ENCODE peak calls at places on chromosomes 2 and 18, in seven cellular contexts. One of them, this sample, is unnamed.

GRCh38 chr2:64025741-64026140 is 6.5 kb upstream of the VPS54 start:
- DNase-seq in colonic mucosa: no peak
- DNase-seq in CD8-positive, alpha-beta T cell: no peak
- DNase-seq in aorta: no peak
- DNase-seq in right atrium auricular region: no peak
- DNase-seq in left ventricle myocardium inferior: no peak
- DNase-seq in lower lobe of right lung: no peak
- DNase-seq in this sample: no peak

GRCh38 chr2:136985044-136985443 is 219.7 kb downstream of the THSD7B start:
- DNase-seq in right atrium auricular region: no peak
- DNase-seq in CD8-positive, alpha-beta T cell: no peak
- DNase-seq in lower lobe of right lung: no peak
- DNase-seq in colonic mucosa: peak; percentile 18
- DNase-seq in aorta: no peak
- DNase-seq in left ventricle myocardium inferior: no peak
- DNase-seq in this sample: no peak

GRCh38 chr18:8750954-8751415 is 45.6 kb downstream of the MTCL1 start:
- DNase-seq in colonic mucosa: no peak
- DNase-seq in right atrium auricular region: peak; percentile 52
- DNase-seq in lower lobe of right lung: no peak
- DNase-seq in aorta: no peak
- DNase-seq in CD8-positive, alpha-beta T cell: no peak
- DNase-seq in left ventricle myocardium inferior: no peak
- DNase-seq in this sample: no peak

GRCh38 chr18:67068608-67069007 is 447.9 kb downstream of the DSEL start:
- DNase-seq in colonic mucosa: no peak
- DNase-seq in left ventricle myocardium inferior: no peak
- DNase-seq in right atrium auricular region: no peak
- DNase-seq in aorta: no peak
- DNase-seq in lower lobe of right lung: no peak
- DNase-seq in CD8-positive, alpha-beta T cell: no peak
- DNase-seq in this sample: no peak

GRCh38 chr2:226376516-226377180 is 423.0 kb downstream of the IRS1 start:
- DNase-seq in colonic mucosa: no peak
- DNase-seq in left ventricle myocardium inferior: no peak
- DNase-seq in right atrium auricular region: no peak
- DNase-seq in aorta: no peak
- DNase-seq in lower lobe of right lung: no peak
- DNase-seq in CD8-positive, alpha-beta T cell: no peak
- DNase-seq in this sample: no peak

GRCh38 chr2:228180126-228181097 is 1.1 kb downstream of the SPHKAP start:
- DNase-seq in lower lobe of right lung: no peak
- DNase-seq in right atrium auricular region: no peak
- DNase-seq in CD8-positive, alpha-beta T cell: no peak
- DNase-seq in left ventricle myocardium inferior: peak; percentile 47
- DNase-seq in colonic mucosa: no peak
- DNase-seq in aorta: no peak
- DNase-seq in this sample: peak; percentile 42

GRCh38 chr2:54208364-54209240 is 47.4 kb downstream of the TSPYL6 start:
- DNase-seq in right atrium auricular region: no peak
- DNase-seq in lower lobe of right lung: no peak
- DNase-seq in left ventricle myocardium inferior: no peak
- DNase-seq in CD8-positive, alpha-beta T cell: no peak
- DNase-seq in colonic mucosa: no peak
- DNase-seq in aorta: no peak
- DNase-seq in this sample: no peak

GRCh38 chr2:150046211-150046610 is 441.3 kb downstream of the RND3 start:
- DNase-seq in left ventricle myocardium inferior: no peak
- DNase-seq in CD8-positive, alpha-beta T cell: no peak
- DNase-seq in right atrium auricular region: no peak
- DNase-seq in lower lobe of right lung: no peak
- DNase-seq in colonic mucosa: no peak
- DNase-seq in aorta: no peak
- DNase-seq in this sample: no peak

GRCh38 chr2:120548627-120549026 is 187.0 kb upstream of the GLI2 start:
- DNase-seq in right atrium auricular region: no peak
- DNase-seq in CD8-positive, alpha-beta T cell: no peak
- DNase-seq in aorta: no peak
- DNase-seq in lower lobe of right lung: no peak
- DNase-seq in colonic mucosa: no peak
- DNase-seq in left ventricle myocardium inferior: no peak
- DNase-seq in this sample: no peak

GRCh38 chr18:25351773-25352628 is at the start of gene ZNF521:
- DNase-seq in lower lobe of right lung: peak; percentile 79
- DNase-seq in colonic mucosa: peak; percentile 72
- DNase-seq in right atrium auricular region: peak; percentile 91
- DNase-seq in left ventricle myocardium inferior: peak; percentile 87
- DNase-seq in CD8-positive, alpha-beta T cell: peak; percentile 38
- DNase-seq in aorta: peak; percentile 80
- DNase-seq in this sample: peak; percentile 92

GRCh38 chr2:180707867-180708205 is 272.6 kb upstream of the UBE2E3 start:
- DNase-seq in CD8-positive, alpha-beta T cell: no peak
- DNase-seq in left ventricle myocardium inferior: no peak
- DNase-seq in right atrium auricular region: no peak
- DNase-seq in lower lobe of right lung: no peak
- DNase-seq in aorta: no peak
- DNase-seq in colonic mucosa: peak; percentile 22
- DNase-seq in this sample: no peak

GRCh38 chr2:181574321-181574720 is 82.6 kb downstream of the CERKL start:
- DNase-seq in aorta: no peak
- DNase-seq in CD8-positive, alpha-beta T cell: no peak
- DNase-seq in right atrium auricular region: no peak
- DNase-seq in left ventricle myocardium inferior: no peak
- DNase-seq in lower lobe of right lung: no peak
- DNase-seq in colonic mucosa: no peak
- DNase-seq in this sample: no peak

GRCh38 chr2:133667968-133668367 is 99.7 kb upstream of the NCKAP5 start:
- DNase-seq in lower lobe of right lung: no peak
- DNase-seq in left ventricle myocardium inferior: no peak
- DNase-seq in aorta: no peak
- DNase-seq in right atrium auricular region: no peak
- DNase-seq in colonic mucosa: no peak
- DNase-seq in CD8-positive, alpha-beta T cell: no peak
- DNase-seq in this sample: no peak

GRCh38 chr2:177316756-177317155 is 52.2 kb upstream of the NFE2L2 start:
- DNase-seq in colonic mucosa: no peak
- DNase-seq in aorta: no peak
- DNase-seq in CD8-positive, alpha-beta T cell: no peak
- DNase-seq in right atrium auricular region: no peak
- DNase-seq in left ventricle myocardium inferior: no peak
- DNase-seq in lower lobe of right lung: no peak
- DNase-seq in this sample: no peak

GRCh38 chr2:234852941-234853340 is 98.9 kb upstream of the SH3BP4 start:
- DNase-seq in right atrium auricular region: no peak
- DNase-seq in aorta: no peak
- DNase-seq in CD8-positive, alpha-beta T cell: no peak
- DNase-seq in left ventricle myocardium inferior: no peak
- DNase-seq in lower lobe of right lung: no peak
- DNase-seq in colonic mucosa: no peak
- DNase-seq in this sample: no peak

GRCh38 chr2:162401871-162402270 is 57.9 kb downstream of the GCA start:
- DNase-seq in aorta: no peak
- DNase-seq in lower lobe of right lung: no peak
- DNase-seq in left ventricle myocardium inferior: no peak
- DNase-seq in CD8-positive, alpha-beta T cell: no peak
- DNase-seq in colonic mucosa: no peak
- DNase-seq in right atrium auricular region: no peak
- DNase-seq in this sample: no peak

GRCh38 chr18:26383454-26384270 is 157.4 kb downstream of the TAF4B start:
- DNase-seq in lower lobe of right lung: no peak
- DNase-seq in colonic mucosa: no peak
- DNase-seq in right atrium auricular region: no peak
- DNase-seq in left ventricle myocardium inferior: no peak
- DNase-seq in aorta: no peak
- DNase-seq in CD8-positive, alpha-beta T cell: no peak
- DNase-seq in this sample: no peak

GRCh38 chr2:114786901-114787300 is 344.5 kb downstream of the DPP10 start:
- DNase-seq in aorta: no peak
- DNase-seq in colonic mucosa: no peak
- DNase-seq in left ventricle myocardium inferior: no peak
- DNase-seq in CD8-positive, alpha-beta T cell: no peak
- DNase-seq in right atrium auricular region: no peak
- DNase-seq in lower lobe of right lung: no peak
- DNase-seq in this sample: no peak
- H3K36me3 ChIP-seq in aorta: no peaks in the 10 kb centered on the region
- H3K36me3 ChIP-seq in colonic mucosa: no peaks in the 10 kb centered on the region
- H3K36me3 ChIP-seq in left ventricle myocardium inferior: no peaks in the 10 kb centered on the region
- H3K36me3 ChIP-seq in CD8-positive, alpha-beta T cell: no peaks in the 10 kb centered on the region
- H3K36me3 ChIP-seq in right atrium auricular region: no peaks in the 10 kb centered on the region
- H3K36me3 ChIP-seq in lower lobe of right lung: no peaks in the 10 kb centered on the region
- H3K36me3 ChIP-seq in this sample: no peaks in the 10 kb centered on the region

DNA sequence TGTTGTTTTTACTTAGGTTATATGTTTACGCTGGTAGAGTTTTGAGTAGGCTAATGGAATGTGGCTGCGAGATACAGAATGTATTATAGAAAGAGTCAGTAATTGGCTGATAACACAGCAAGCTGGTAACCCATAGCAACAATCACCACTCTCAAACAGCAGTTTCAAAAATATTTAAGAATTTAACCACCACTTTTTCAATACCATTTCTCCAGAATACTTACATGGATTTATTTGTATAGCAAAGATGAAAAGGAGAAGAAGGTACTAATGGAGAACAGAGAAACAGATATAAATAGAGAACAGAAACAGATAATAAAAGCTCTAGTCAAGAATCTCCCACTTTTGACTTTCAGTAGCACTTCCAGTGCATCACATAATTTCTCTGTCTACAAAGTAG is 188.3 kb upstream of the SLC39A10 start:
- DNase-seq in left ventricle myocardium inferior: no peak
- DNase-seq in aorta: no peak
- DNase-seq in colonic mucosa: no peak
- DNase-seq in lower lobe of right lung: no peak
- DNase-seq in CD8-positive, alpha-beta T cell: no peak
- DNase-seq in right atrium auricular region: no peak
- DNase-seq in this sample: no peak
- H3K4me3 ChIP-seq in left ventricle myocardium inferior: no peak overlapping the region
- H3K4me3 ChIP-seq in aorta: no peak overlapping the region
- H3K4me3 ChIP-seq in colonic mucosa: no peak overlapping the region
- H3K4me3 ChIP-seq in lower lobe of right lung: no peak overlapping the region
- H3K4me3 ChIP-seq in CD8-positive, alpha-beta T cell: no peak overlapping the region
- H3K4me3 ChIP-seq in right atrium auricular region: no peak overlapping the region
- H3K4me3 ChIP-seq in this sample: no peak overlapping the region

DNA sequence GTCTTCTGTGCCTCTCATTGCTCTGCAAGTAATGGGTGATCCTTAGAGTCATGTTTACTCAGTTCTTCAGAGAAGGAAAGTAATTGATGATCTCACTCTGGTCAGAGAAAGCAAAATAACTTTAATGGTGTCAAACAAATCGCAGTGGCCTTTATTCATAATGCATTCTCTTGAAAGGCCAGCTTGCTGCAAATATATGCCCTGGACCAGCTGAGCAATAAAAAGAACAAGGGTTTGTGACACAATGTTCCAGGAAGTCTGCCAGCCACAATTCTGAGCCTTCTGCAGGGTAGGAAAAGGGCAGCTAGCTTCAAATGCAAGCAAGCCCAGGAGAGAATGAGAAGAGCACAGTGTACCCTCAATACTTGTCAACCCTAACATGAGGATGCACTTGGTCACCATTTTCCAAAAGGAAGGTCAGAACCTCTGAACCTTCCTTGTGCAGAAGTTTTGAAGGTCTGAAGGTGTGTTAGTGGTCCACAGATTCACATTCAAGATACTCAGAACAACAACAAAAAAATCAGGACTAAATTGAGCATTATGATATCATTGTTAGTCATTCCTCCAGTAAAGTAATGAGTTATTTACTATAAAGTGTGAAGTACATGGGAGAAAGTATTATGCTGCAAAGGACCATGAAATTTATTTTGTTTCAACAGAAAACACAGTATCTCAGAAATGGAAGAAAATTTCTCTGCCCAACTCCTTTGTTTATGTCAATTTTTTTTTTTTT is 355.6 kb downstream of the PAX3 start:
- DNase-seq in colonic mucosa: no peak
- DNase-seq in CD8-positive, alpha-beta T cell: no peak
- DNase-seq in aorta: peak; percentile 45
- DNase-seq in left ventricle myocardium inferior: no peak
- DNase-seq in right atrium auricular region: no peak
- DNase-seq in lower lobe of right lung: no peak
- DNase-seq in this sample: no peak
- H3K36me3 ChIP-seq in colonic mucosa: no peaks in the 10 kb centered on the region
- H3K36me3 ChIP-seq in CD8-positive, alpha-beta T cell: no peaks in the 10 kb centered on the region
- H3K36me3 ChIP-seq in aorta: no peaks in the 10 kb centered on the region
- H3K36me3 ChIP-seq in left ventricle myocardium inferior: no peaks in the 10 kb centered on the region
- H3K36me3 ChIP-seq in right atrium auricular region: no peaks in the 10 kb centered on the region
- H3K36me3 ChIP-seq in lower lobe of right lung: no peaks in the 10 kb centered on the region
- H3K36me3 ChIP-seq in this sample: no peaks in the 10 kb centered on the region

GRCh38 chr2:210224660-210225460 is at the start of gene ACADL:
- DNase-seq in right atrium auricular region: peak; percentile 62
- DNase-seq in CD8-positive, alpha-beta T cell: no peak
- DNase-seq in left ventricle myocardium inferior: peak; percentile 53
- DNase-seq in colonic mucosa: peak; percentile 60
- DNase-seq in aorta: peak; percentile 82
- DNase-seq in lower lobe of right lung: peak; percentile 89
- DNase-seq in this sample: peak; percentile 83
- H3K4me3 ChIP-seq in right atrium auricular region: peak within 1 kb of the TSS; percentile 60
- H3K4me3 ChIP-seq in CD8-positive, alpha-beta T cell: no peak within 1 kb of the TSS
- H3K4me3 ChIP-seq in left ventricle myocardium inferior: peak within 1 kb of the TSS; percentile 75
- H3K4me3 ChIP-seq in colonic mucosa: peak within 1 kb of the TSS; percentile 48
- H3K4me3 ChIP-seq in aorta: peak within 1 kb of the TSS; percentile 87
- H3K4me3 ChIP-seq in lower lobe of right lung: peak within 1 kb of the TSS; percentile 62
- H3K4me3 ChIP-seq in this sample: peak within 1 kb of the TSS; percentile 55

GRCh38 chr2:23532311-23533013 is 147.5 kb downstream of the KLHL29 start:
- DNase-seq in CD8-positive, alpha-beta T cell: peak; percentile 61
- DNase-seq in colonic mucosa: no peak
- DNase-seq in right atrium auricular region: no peak
- DNase-seq in lower lobe of right lung: no peak
- DNase-seq in left ventricle myocardium inferior: no peak
- DNase-seq in aorta: no peak
- DNase-seq in this sample: no peak
- H3K36me3 ChIP-seq in CD8-positive, alpha-beta T cell: no peaks in the 10 kb centered on the region
- H3K36me3 ChIP-seq in colonic mucosa: no peaks in the 10 kb centered on the region
- H3K36me3 ChIP-seq in right atrium auricular region: no peaks in the 10 kb centered on the region
- H3K36me3 ChIP-seq in lower lobe of right lung: no peaks in the 10 kb centered on the region
- H3K36me3 ChIP-seq in left ventricle myocardium inferior: no peaks in the 10 kb centered on the region
- H3K36me3 ChIP-seq in aorta: no peaks in the 10 kb centered on the region
- H3K36me3 ChIP-seq in this sample: no peaks in the 10 kb centered on the region

GRCh38 chr18:79962835-79963657 is 1.4 kb upstream of the HSBP1L1 start:
- DNase-seq in CD8-positive, alpha-beta T cell: peak; percentile 76
- DNase-seq in right atrium auricular region: no peak
- DNase-seq in aorta: no peak
- DNase-seq in colonic mucosa: peak; percentile 32
- DNase-seq in left ventricle myocardium inferior: no peak
- DNase-seq in lower lobe of right lung: no peak
- DNase-seq in this sample: no peak

GRCh38 chr18:79963658-79964329 is 649 bp upstream of the HSBP1L1 start:
- DNase-seq in right atrium auricular region: no peak
- DNase-seq in lower lobe of right lung: no peak
- DNase-seq in left ventricle myocardium inferior: no peak
- DNase-seq in CD8-positive, alpha-beta T cell: no peak
- DNase-seq in aorta: no peak
- DNase-seq in colonic mucosa: peak; percentile 22
- DNase-seq in this sample: no peak

GRCh38 chr18:79965119-79965902 is 868 bp downstream of the HSBP1L1 start:
- DNase-seq in colonic mucosa: peak; percentile 82
- DNase-seq in aorta: peak; percentile 61
- DNase-seq in left ventricle myocardium inferior: no peak
- DNase-seq in CD8-positive, alpha-beta T cell: no peak
- DNase-seq in lower lobe of right lung: peak; percentile 73
- DNase-seq in right atrium auricular region: no peak
- DNase-seq in this sample: peak; percentile 75

GRCh38 chr18:79962311-79962710 is 2.1 kb upstream of the HSBP1L1 start:
- DNase-seq in CD8-positive, alpha-beta T cell: no peak
- DNase-seq in colonic mucosa: peak; percentile 27
- DNase-seq in lower lobe of right lung: peak; percentile 84
- DNase-seq in left ventricle myocardium inferior: no peak
- DNase-seq in aorta: no peak
- DNase-seq in right atrium auricular region: no peak
- DNase-seq in this sample: no peak

GRCh38 chr18:79964330-79965118 is at the start of gene HSBP1L1:
- DNase-seq in CD8-positive, alpha-beta T cell: peak; percentile 68
- DNase-seq in left ventricle myocardium inferior: peak; percentile 70
- DNase-seq in right atrium auricular region: no peak
- DNase-seq in colonic mucosa: peak; percentile 77
- DNase-seq in lower lobe of right lung: peak; percentile 90
- DNase-seq in aorta: peak; percentile 77
- DNase-seq in this sample: peak; percentile 95
- H3K4me3 ChIP-seq in CD8-positive, alpha-beta T cell: peak within 1 kb of the TSS; percentile 67
- H3K4me3 ChIP-seq in left ventricle myocardium inferior: peak within 1 kb of the TSS; percentile 77
- H3K4me3 ChIP-seq in right atrium auricular region: peak within 1 kb of the TSS; percentile 71
- H3K4me3 ChIP-seq in colonic mucosa: peak within 1 kb of the TSS; percentile 63
- H3K4me3 ChIP-seq in lower lobe of right lung: peak within 1 kb of the TSS; percentile 67
- H3K4me3 ChIP-seq in aorta: peak within 1 kb of the TSS; percentile 56
- H3K4me3 ChIP-seq in this sample: peak within 1 kb of the TSS; percentile 40